ENCODE peak calls at places on chromosomes 3 and 15, in nine cellular contexts. S is NCI-H1105 treated with DMSO at 0.1 percent for 48 hours; H is hepatocyte; N is left cardiac atrium; I is HCEC 1CT; U is stimulated activated naive CD8-positive, alpha-beta T cell treated with anti-CD3 and anti-CD28 coated beads, Interleukin-15, amount 100 ng/mL, for 72 hours; C is midbrain; O is GF-D8; G is cardiac fibroblast. W is an unnamed sample.
A peak's percentile ranks its signal among the peaks of the same experiment; 100 is the strongest.

GRCh38 chr3:180183346-180183745 is 146.6 kb upstream of the PEX5L start:
- DNase-seq in S (no peak), H (no peak), N (no peak), I (no peak), U (no peak), C (no peak), O (no peak), G (no peak), W (no peak)

GRCh38 chr15:90327313-90327712 is 24.8 kb upstream of the ZNF774 start:
- DNase-seq in S (no peak), H (no peak), N (no peak), I (no peak), U (no peak), C (no peak), O (peak; percentile 61), G (no peak), W (no peak)

GRCh38 chr3:176796371-176796770 is 400.9 kb downstream of the TBL1XR1 start:
- DNase-seq in S (no peak), H (peak; percentile 8), N (no peak), I (no peak), U (no peak), C (no peak), O (no peak), G (peak; percentile 10), W (no peak)

GRCh38 chr3:62876064-62876463 is 848 bp upstream of the CADPS start:
- DNase-seq in S (peak; percentile 39), H (peak; percentile 87), N (peak; percentile 54), I (peak; percentile 30), U (no peak), C (no peak), O (no peak), G (peak; percentile 39), W (no peak)

GRCh38 chr3:155185623-155186022 is 105.5 kb downstream of the MME start:
- DNase-seq in S (no peak), H (no peak), N (no peak), I (peak; percentile 90), U (no peak), C (no peak), O (no peak), G (peak; percentile 82), W (no peak)

GRCh38 chr15:66844041-66844746 is 142.2 kb downstream of the SMAD6 start:
- DNase-seq in S (no peak), H (no peak), N (no peak), I (no peak), U (no peak), C (no peak), O (no peak), G (no peak), W (no peak)

GRCh38 chr3:64150527-64151238 is 74.6 kb downstream of the PRICKLE2 start:
- DNase-seq in S (peak; percentile 65), H (peak; percentile 94), N (peak; percentile 70), I (peak; percentile 80), U (no peak), C (no peak), O (no peak), G (peak; percentile 91), W (peak; percentile 84)

GRCh38 chr3:103052236-103052830 is 617.5 kb downstream of the ZPLD1 start:
- DNase-seq in S (no peak), H (peak; percentile 6), N (peak; percentile 35), I (no peak), U (no peak), C (no peak), O (no peak), G (no peak), W (no peak)

GRCh38 chr3:53083496-53083895 is 37.6 kb upstream of the SFMBT1 start:
- DNase-seq in S (no peak), H (peak; percentile 40), N (peak; percentile 69), I (no peak), U (no peak), C (peak; percentile 14), O (no peak), G (peak; percentile 28), W (peak; percentile 76)

GRCh38 chr3:177057768-177058167 is 139.5 kb downstream of the TBL1XR1 start:
- DNase-seq in S (no peak), H (no peak), N (no peak), I (no peak), U (peak; percentile 67), C (no peak), O (no peak), G (peak; percentile 15), W (no peak)

GRCh38 chr15:72271895-72272212 is 500 bp downstream of the PARP6 start:
- DNase-seq in S (no peak), H (peak; percentile 41), N (no peak), I (peak; percentile 17), U (no peak), C (no peak), O (no peak), G (peak; percentile 19), W (no peak)

GRCh38 chr15:77140220-77140619 is 69.3 kb upstream of the TSPAN3 start:
- DNase-seq in S (no peak), H (no peak), N (no peak), I (no peak), U (no peak), C (no peak), O (no peak), G (no peak), W (no peak)

GRCh38 chr3:168545591-168545990 is 449.9 kb upstream of the GOLIM4 start:
- DNase-seq in S (no peak), H (no peak), N (peak; percentile 44), I (no peak), U (no peak), C (no peak), O (no peak), G (no peak), W (no peak)

GRCh38 chr3:57944313-57944580 is 64.0 kb upstream of the FLNB start:
- DNase-seq in S (no peak), H (no peak), N (no peak), I (no peak), U (no peak), C (no peak), O (no peak), G (no peak), W (no peak)

GRCh38 chr15:40088929-40089755 is 19.5 kb downstream of the BMF start:
- DNase-seq in S (no peak), H (no peak), N (no peak), I (no peak), U (no peak), C (no peak), O (no peak), G (no peak), W (no peak)

GRCh38 chr3:187274315-187274976 is 17.1 kb downstream of the MASP1 start:
- DNase-seq in S (no peak), H (no peak), N (no peak), I (no peak), U (no peak), C (no peak), O (no peak), G (no peak), W (no peak)

GRCh38 chr3:127560051-127560787 is 30.3 kb downstream of the TPRA1 start:
- DNase-seq in S (no peak), H (no peak), N (no peak), I (no peak), U (no peak), C (no peak), O (peak; percentile 29), G (no peak), W (no peak)

GRCh38 chr3:136074546-136074945 is 109.0 kb downstream of the PPP2R3A start:
- DNase-seq in S (no peak), H (no peak), N (no peak), I (no peak), U (no peak), C (no peak), O (no peak), G (no peak), W (no peak)

GRCh38 chr3:71873093-71873611 is 88.2 kb upstream of the PROK2 start:
- DNase-seq in S (no peak), H (no peak), N (no peak), I (no peak), U (no peak), C (no peak), O (no peak), G (no peak), W (no peak)

GRCh38 chr3:2354702-2355101 is 256.0 kb downstream of the CNTN4 start:
- DNase-seq in S (peak; percentile 10), H (peak; percentile 64), N (peak; percentile 37), I (no peak), U (no peak), C (peak; percentile 16), O (no peak), G (peak; percentile 2), W (no peak)

GRCh38 chr3:126881861-126882260 is 101.1 kb upstream of the PLXNA1 start:
- DNase-seq in S (no peak), H (no peak), N (no peak), I (no peak), U (no peak), C (no peak), O (no peak), G (no peak), W (no peak)

GRCh38 chr3:154244644-154245043 is 79.6 kb downstream of the DHX36 start:
- DNase-seq in S (no peak), H (no peak), N (no peak), I (peak; percentile 60), U (no peak), C (no peak), O (no peak), G (peak; percentile 78), W (no peak)

GRCh38 chr15:80560601-80561025 is 134.5 kb upstream of the ABHD17C start:
- DNase-seq in S (no peak), H (no peak), N (no peak), I (no peak), U (no peak), C (no peak), O (no peak), G (no peak), W (peak; percentile 40)

GRCh38 chr3:119293761-119294401 is at the start of gene ARHGAP31:
- DNase-seq in S (peak; percentile 51), H (peak; percentile 72), N (peak; percentile 86), I (peak; percentile 61), U (peak; percentile 96), C (peak; percentile 21), O (no peak), G (peak; percentile 67), W (peak; percentile 83)

GRCh38 chr3:64440498-64440897 is 215.2 kb upstream of the PRICKLE2 start:
- DNase-seq in S (peak; percentile 31), H (peak; percentile 34), N (no peak), I (peak; percentile 72), U (no peak), C (peak; percentile 10), O (no peak), G (peak; percentile 91), W (no peak)